ENCODE peak calls at places on chromosomes 4 and X, in seven cellular contexts. One of them, this sample, is unnamed.

GRCh38 chrX:137563681-137564651 is 2.0 kb upstream of the ZIC3 start:
- DNase-seq in fibroblast of villous mesenchyme: no peak
- DNase-seq in astrocyte: no peak
- DNase-seq in HCT116: no peak
- DNase-seq in astrocyte of the spinal cord: peak
- DNase-seq in GM20000: no peak
- DNase-seq in fibroblast of lung: no peak
- DNase-seq in this sample: no peak

GRCh38 chrX:126770179-126770578 is 49.4 kb upstream of the PRR32 start:
- DNase-seq in fibroblast of villous mesenchyme: no peak
- DNase-seq in astrocyte: no peak
- DNase-seq in HCT116: no peak
- DNase-seq in astrocyte of the spinal cord: no peak
- DNase-seq in GM20000: peak
- DNase-seq in fibroblast of lung: no peak
- DNase-seq in this sample: no peak

GRCh38 chr4:168883513-168883912 is 126.5 kb downstream of the CBR4 start:
- DNase-seq in fibroblast of villous mesenchyme: no peak
- DNase-seq in astrocyte: peak
- DNase-seq in HCT116: no peak
- DNase-seq in astrocyte of the spinal cord: no peak
- DNase-seq in GM20000: no peak
- DNase-seq in fibroblast of lung: peak
- DNase-seq in this sample: peak

GRCh38 chr4:147370881-147371280 is 110.0 kb upstream of the EDNRA start:
- DNase-seq in fibroblast of villous mesenchyme: no peak
- DNase-seq in astrocyte: no peak
- DNase-seq in HCT116: no peak
- DNase-seq in astrocyte of the spinal cord: no peak
- DNase-seq in GM20000: no peak
- DNase-seq in fibroblast of lung: no peak
- DNase-seq in this sample: no peak

GRCh38 chrX:17977696-17978095 is 116.6 kb upstream of the RAI2 start:
- DNase-seq in fibroblast of villous mesenchyme: no peak
- DNase-seq in astrocyte: no peak
- DNase-seq in HCT116: no peak
- DNase-seq in astrocyte of the spinal cord: no peak
- DNase-seq in GM20000: no peak
- DNase-seq in fibroblast of lung: no peak
- DNase-seq in this sample: no peak

GRCh38 chr4:149951501-149951900 is 126.7 kb upstream of the DCLK2 start:
- DNase-seq in fibroblast of villous mesenchyme: no peak
- DNase-seq in astrocyte: no peak
- DNase-seq in HCT116: no peak
- DNase-seq in astrocyte of the spinal cord: no peak
- DNase-seq in GM20000: no peak
- DNase-seq in fibroblast of lung: no peak
- DNase-seq in this sample: no peak

GRCh38 chr4:101762544-101762943 is 28.0 kb upstream of the BANK1 start:
- DNase-seq in fibroblast of villous mesenchyme: peak
- DNase-seq in astrocyte: no peak
- DNase-seq in HCT116: no peak
- DNase-seq in astrocyte of the spinal cord: no peak
- DNase-seq in GM20000: no peak
- DNase-seq in fibroblast of lung: no peak
- DNase-seq in this sample: no peak

GRCh38 chr4:38985363-38986065 is 46.7 kb downstream of the TMEM156 start:
- DNase-seq in fibroblast of villous mesenchyme: peak
- DNase-seq in astrocyte: no peak
- DNase-seq in HCT116: no peak
- DNase-seq in astrocyte of the spinal cord: no peak
- DNase-seq in GM20000: no peak
- DNase-seq in fibroblast of lung: no peak
- DNase-seq in this sample: no peak

GRCh38 chr4:16767861-16768260 is 130.6 kb downstream of the LDB2 start:
- DNase-seq in fibroblast of villous mesenchyme: no peak
- DNase-seq in astrocyte: no peak
- DNase-seq in HCT116: no peak
- DNase-seq in astrocyte of the spinal cord: no peak
- DNase-seq in GM20000: no peak
- DNase-seq in fibroblast of lung: no peak
- DNase-seq in this sample: no peak

GRCh38 chr4:156889616-156890594 is 81.7 kb downstream of the PDGFC start:
- DNase-seq in fibroblast of villous mesenchyme: peak
- DNase-seq in astrocyte: peak
- DNase-seq in HCT116: no peak
- DNase-seq in astrocyte of the spinal cord: peak
- DNase-seq in GM20000: no peak
- DNase-seq in fibroblast of lung: peak
- DNase-seq in this sample: peak

GRCh38 chrX:24426340-24426913 is 38.7 kb upstream of the PDK3 start:
- DNase-seq in fibroblast of villous mesenchyme: peak
- DNase-seq in astrocyte: no peak
- DNase-seq in HCT116: no peak
- DNase-seq in astrocyte of the spinal cord: peak
- DNase-seq in GM20000: peak
- DNase-seq in fibroblast of lung: peak
- DNase-seq in this sample: no peak

GRCh38 chr4:11603594-11604194 is 175.0 kb upstream of the HS3ST1 start:
- DNase-seq in fibroblast of villous mesenchyme: no peak
- DNase-seq in astrocyte: no peak
- DNase-seq in HCT116: no peak
- DNase-seq in astrocyte of the spinal cord: no peak
- DNase-seq in GM20000: no peak
- DNase-seq in fibroblast of lung: no peak
- DNase-seq in this sample: no peak

GRCh38 chr4:8615366-8615765 is 22.8 kb downstream of the CPZ start:
- DNase-seq in fibroblast of villous mesenchyme: no peak
- DNase-seq in astrocyte: no peak
- DNase-seq in HCT116: no peak
- DNase-seq in astrocyte of the spinal cord: no peak
- DNase-seq in GM20000: no peak
- DNase-seq in fibroblast of lung: no peak
- DNase-seq in this sample: no peak

GRCh38 chr4:140044314-140044991 is 109.5 kb downstream of the MAML3 start:
- DNase-seq in fibroblast of villous mesenchyme: peak
- DNase-seq in astrocyte: no peak
- DNase-seq in HCT116: no peak
- DNase-seq in astrocyte of the spinal cord: no peak
- DNase-seq in GM20000: no peak
- DNase-seq in fibroblast of lung: peak
- DNase-seq in this sample: no peak

GRCh38 chr4:7546809-7547367 is 112.2 kb upstream of the PSAPL1 start:
- DNase-seq in fibroblast of villous mesenchyme: peak
- DNase-seq in astrocyte: peak
- DNase-seq in HCT116: no peak
- DNase-seq in astrocyte of the spinal cord: peak
- DNase-seq in GM20000: no peak
- DNase-seq in fibroblast of lung: no peak
- DNase-seq in this sample: peak

GRCh38 chrX:9876205-9876604 is 90.0 kb downstream of the SHROOM2 start:
- DNase-seq in fibroblast of villous mesenchyme: no peak
- DNase-seq in astrocyte: no peak
- DNase-seq in HCT116: no peak
- DNase-seq in astrocyte of the spinal cord: no peak
- DNase-seq in GM20000: no peak
- DNase-seq in fibroblast of lung: no peak
- DNase-seq in this sample: no peak

GRCh38 chr4:107747748-107748486 is 27.9 kb upstream of the PAPSS1 start:
- DNase-seq in fibroblast of villous mesenchyme: no peak
- DNase-seq in astrocyte: no peak
- DNase-seq in HCT116: no peak
- DNase-seq in astrocyte of the spinal cord: no peak
- DNase-seq in GM20000: no peak
- DNase-seq in fibroblast of lung: no peak
- DNase-seq in this sample: no peak

GRCh38 chrX:18290200-18290599 is 64.3 kb downstream of the SCML2 start:
- DNase-seq in fibroblast of villous mesenchyme: no peak
- DNase-seq in astrocyte: no peak
- DNase-seq in HCT116: no peak
- DNase-seq in astrocyte of the spinal cord: no peak
- DNase-seq in GM20000: no peak
- DNase-seq in fibroblast of lung: peak
- DNase-seq in this sample: no peak

GRCh38 chrX:19342331-19342906 is 1.3 kb upstream of the PDHA1 start:
- DNase-seq in fibroblast of villous mesenchyme: no peak
- DNase-seq in astrocyte: no peak
- DNase-seq in HCT116: no peak
- DNase-seq in astrocyte of the spinal cord: peak
- DNase-seq in GM20000: no peak
- DNase-seq in fibroblast of lung: peak
- DNase-seq in this sample: no peak

GRCh38 chrX:13489451-13489850 is 80.0 kb upstream of the EGFL6 start:
- DNase-seq in fibroblast of villous mesenchyme: peak
- DNase-seq in astrocyte: peak
- DNase-seq in HCT116: no peak
- DNase-seq in astrocyte of the spinal cord: peak
- DNase-seq in GM20000: no peak
- DNase-seq in fibroblast of lung: peak
- DNase-seq in this sample: no peak

GRCh38 chrX:11309220-11309619 is 16.0 kb downstream of the AMELX start:
- DNase-seq in fibroblast of villous mesenchyme: peak
- DNase-seq in astrocyte: no peak
- DNase-seq in HCT116: no peak
- DNase-seq in astrocyte of the spinal cord: no peak
- DNase-seq in GM20000: no peak
- DNase-seq in fibroblast of lung: no peak
- DNase-seq in this sample: no peak

GRCh38 chr4:535924-536281 is 36.9 kb downstream of the PIGG start:
- DNase-seq in fibroblast of villous mesenchyme: no peak
- DNase-seq in astrocyte: no peak
- DNase-seq in HCT116: no peak
- DNase-seq in astrocyte of the spinal cord: no peak
- DNase-seq in GM20000: no peak
- DNase-seq in fibroblast of lung: no peak
- DNase-seq in this sample: no peak

GRCh38 chr4:139568206-139568969 is 12.4 kb upstream of the SETD7 start:
- DNase-seq in fibroblast of villous mesenchyme: no peak
- DNase-seq in astrocyte: no peak
- DNase-seq in HCT116: no peak
- DNase-seq in astrocyte of the spinal cord: no peak
- DNase-seq in GM20000: no peak
- DNase-seq in fibroblast of lung: no peak
- DNase-seq in this sample: no peak

GRCh38 chr4:173859091-173859713 is 329.2 kb upstream of the HAND2 start:
- DNase-seq in fibroblast of villous mesenchyme: no peak
- DNase-seq in astrocyte: no peak
- DNase-seq in HCT116: no peak
- DNase-seq in astrocyte of the spinal cord: no peak
- DNase-seq in GM20000: no peak
- DNase-seq in fibroblast of lung: no peak
- DNase-seq in this sample: no peak

GRCh38 chr4:72295966-72296557 is 264.3 kb downstream of the NPFFR2 start:
- DNase-seq in fibroblast of villous mesenchyme: peak
- DNase-seq in astrocyte: peak
- DNase-seq in HCT116: peak
- DNase-seq in astrocyte of the spinal cord: peak
- DNase-seq in GM20000: peak
- DNase-seq in fibroblast of lung: peak
- DNase-seq in this sample: peak

GRCh38 chrX:12128017-12128416 is 10.3 kb upstream of the FRMPD4 start:
- DNase-seq in fibroblast of villous mesenchyme: no peak
- DNase-seq in astrocyte: no peak
- DNase-seq in HCT116: no peak
- DNase-seq in astrocyte of the spinal cord: no peak
- DNase-seq in GM20000: no peak
- DNase-seq in fibroblast of lung: no peak
- DNase-seq in this sample: no peak

GRCh38 chrX:16119353-16120220 is 3.8 kb upstream of the GRPR start:
- DNase-seq in fibroblast of villous mesenchyme: peak
- DNase-seq in astrocyte: no peak
- DNase-seq in HCT116: no peak
- DNase-seq in astrocyte of the spinal cord: no peak
- DNase-seq in GM20000: peak
- DNase-seq in fibroblast of lung: no peak
- DNase-seq in this sample: no peak

GRCh38 chr4:80611366-80611765 is 275.8 kb downstream of the CFAP299 start:
- DNase-seq in fibroblast of villous mesenchyme: no peak
- DNase-seq in astrocyte: no peak
- DNase-seq in HCT116: no peak
- DNase-seq in astrocyte of the spinal cord: no peak
- DNase-seq in GM20000: no peak
- DNase-seq in fibroblast of lung: no peak
- DNase-seq in this sample: no peak
- TF ChIP-seq CTCF in fibroblast of villous mesenchyme: no peak
- TF ChIP-seq CTCF in astrocyte: no peak
- TF ChIP-seq CTCF in HCT116: no peak
- TF ChIP-seq CTCF in astrocyte of the spinal cord: no peak
- TF ChIP-seq CTCF in GM20000: no peak
- TF ChIP-seq CTCF in fibroblast of lung: no peak
- TF ChIP-seq CTCF in this sample: no peak

DNA sequence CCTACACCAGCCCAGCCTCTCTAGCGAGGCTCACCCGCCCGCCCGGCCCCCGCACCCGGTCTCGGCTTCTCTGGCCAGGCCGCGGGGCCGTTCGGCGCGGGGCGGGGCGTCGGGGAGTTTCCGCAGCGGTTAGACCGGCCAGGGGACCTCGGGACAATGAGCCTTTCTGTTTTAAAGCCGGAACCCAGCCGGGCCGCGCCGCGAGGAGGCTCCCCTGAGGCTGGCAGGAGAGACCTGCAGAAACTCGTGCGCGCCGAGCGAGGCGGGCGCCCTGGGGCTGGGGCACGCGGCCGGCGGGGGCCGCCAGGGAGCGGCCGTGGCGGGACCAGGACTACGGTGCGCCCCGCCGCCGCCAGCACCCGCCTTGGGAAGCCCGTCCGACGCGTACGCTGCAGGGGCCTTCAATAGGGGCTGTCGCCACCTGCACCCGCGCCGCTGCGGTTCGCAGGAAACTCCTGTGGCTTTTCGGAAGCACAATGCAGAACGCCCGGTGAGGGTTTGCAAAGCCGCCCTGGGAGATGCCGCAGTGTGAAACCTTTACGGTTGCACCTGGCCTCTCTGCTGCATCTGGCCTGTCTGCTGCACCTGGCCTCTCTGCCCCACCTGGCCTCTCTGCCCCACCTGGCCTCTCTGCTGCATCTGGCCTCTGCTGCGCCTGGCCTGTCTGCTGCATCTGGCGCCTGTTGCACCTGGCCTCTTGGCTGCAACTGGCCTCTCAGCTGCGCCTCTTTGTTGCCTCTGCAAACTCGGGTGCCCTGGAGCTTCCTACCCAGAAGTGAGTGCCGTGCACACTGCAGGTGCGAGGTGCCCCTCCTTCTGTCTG is 63.9 kb downstream of the TRAPPC11 start:
- DNase-seq in fibroblast of villous mesenchyme: peak
- DNase-seq in astrocyte: peak
- DNase-seq in HCT116: no peak
- DNase-seq in astrocyte of the spinal cord: peak
- DNase-seq in GM20000: peak
- DNase-seq in fibroblast of lung: peak
- DNase-seq in this sample: no peak
- TF ChIP-seq CTCF in fibroblast of villous mesenchyme: no peak
- TF ChIP-seq CTCF in astrocyte: no peak
- TF ChIP-seq CTCF in HCT116: no peak
- TF ChIP-seq CTCF in astrocyte of the spinal cord: no peak
- TF ChIP-seq CTCF in GM20000: no peak
- TF ChIP-seq CTCF in fibroblast of lung: no peak
- TF ChIP-seq CTCF in this sample: no peak

GRCh38 chr4:80215449-80216052 is 18.2 kb downstream of the PRDM8 start:
- DNase-seq in fibroblast of villous mesenchyme: peak
- DNase-seq in astrocyte: peak
- DNase-seq in HCT116: no peak
- DNase-seq in astrocyte of the spinal cord: peak
- DNase-seq in GM20000: peak
- DNase-seq in fibroblast of lung: peak
- DNase-seq in this sample: no peak
- TF ChIP-seq CTCF in fibroblast of villous mesenchyme: peak
- TF ChIP-seq CTCF in astrocyte: peak
- TF ChIP-seq CTCF in HCT116: peak
- TF ChIP-seq CTCF in astrocyte of the spinal cord: peak
- TF ChIP-seq CTCF in GM20000: peak
- TF ChIP-seq CTCF in fibroblast of lung: no peak
- TF ChIP-seq CTCF in this sample: peak

GRCh38 chr4:30870513-30870912 is 150.3 kb downstream of the PCDH7 start:
- DNase-seq in fibroblast of villous mesenchyme: no peak
- DNase-seq in astrocyte: peak
- DNase-seq in HCT116: peak
- DNase-seq in astrocyte of the spinal cord: no peak
- DNase-seq in GM20000: no peak
- DNase-seq in fibroblast of lung: no peak
- DNase-seq in this sample: no peak
- TF ChIP-seq CTCF in fibroblast of villous mesenchyme: no peak
- TF ChIP-seq CTCF in astrocyte: no peak
- TF ChIP-seq CTCF in HCT116: no peak
- TF ChIP-seq CTCF in astrocyte of the spinal cord: no peak
- TF ChIP-seq CTCF in GM20000: no peak
- TF ChIP-seq CTCF in fibroblast of lung: no peak
- TF ChIP-seq CTCF in this sample: no peak